ENCODE peak calls at places on chromosomes 4 and X, in seven cellular contexts. N is WTC11, Q is mesothelial cell of epicardium, U is IMR-90, W is foreskin fibroblast, I is fibroblast of lung, O is kidney epithelial cell. V is an unnamed sample.

GRCh38 chr4:71270901-71271300 is 67.9 kb upstream of the SLC4A4 start:
- DNase-seq in Q (no peak), I (no peak), U (peak; percentile 45), O (no peak), N (peak; percentile 57), W (peak; percentile 16), V (peak; percentile 27)

GRCh38 chr4:151660676-151661075 is 100.1 kb downstream of the GATB start:
- DNase-seq in I (no peak), W (no peak), N (no peak), Q (no peak), O (no peak), U (no peak), V (no peak)

GRCh38 chr4:53558061-53558801 is 33.1 kb downstream of the LNX1 start:
- DNase-seq in O (no peak), U (peak; percentile 41), N (no peak), Q (no peak), W (peak; percentile 73), I (peak; percentile 71), V (no peak)

GRCh38 chr4:79241846-79242245 is 84.0 kb downstream of the NAA11 start:
- DNase-seq in I (peak; percentile 72), W (peak; percentile 32), N (no peak), O (peak; percentile 29), Q (no peak), U (peak; percentile 49), V (no peak)

GRCh38 chr4:188960411-188961093 is 821.3 kb downstream of the TRIML1 start:
- DNase-seq in W (peak; percentile 66), N (no peak), Q (no peak), U (peak; percentile 47), I (peak; percentile 18), O (no peak), V (no peak)

GRCh38 chr4:3483471-3483921 is 20.4 kb downstream of the DOK7 start:
- DNase-seq in Q (no peak), I (peak; percentile 53), W (peak; percentile 53), U (no peak), N (no peak), O (peak; percentile 26), V (no peak)

GRCh38 chr4:86653237-86653865 is 59.2 kb downstream of the PTPN13 start:
- DNase-seq in N (peak; percentile 40), W (peak; percentile 8), U (no peak), I (no peak), Q (no peak), O (no peak), V (no peak)

GRCh38 chr4:39029752-39030694 is 2.2 kb downstream of the TMEM156 start:
- DNase-seq in U (no peak), W (no peak), N (no peak), O (no peak), Q (no peak), I (no peak), V (no peak)

GRCh38 chr4:124415206-124415605 is 297.3 kb downstream of the ANKRD50 start:
- DNase-seq in N (no peak), O (no peak), Q (no peak), I (peak; percentile 72), U (peak; percentile 66), W (peak; percentile 79), V (no peak)

GRCh38 chr4:865572-865971 is 39.6 kb upstream of the CPLX1 start:
- DNase-seq in I (no peak), Q (no peak), W (no peak), N (no peak), U (no peak), O (no peak), V (no peak)

GRCh38 chrX:11757729-11758399 is at the start of gene MSL3:
- DNase-seq in O (no peak), U (peak; percentile 61), I (peak; percentile 73), Q (peak; percentile 50), W (peak; percentile 84), N (peak; percentile 45), V (peak; percentile 39)

GRCh38 chr4:54933579-54933978 is 191.8 kb downstream of the KDR start:
- DNase-seq in N (no peak), U (no peak), I (no peak), O (no peak), W (no peak), Q (no peak), V (no peak)

GRCh38 chrX:19245711-19246269 is 97.9 kb upstream of the PDHA1 start:
- DNase-seq in I (no peak), O (no peak), N (no peak), Q (no peak), W (peak; percentile 2), U (no peak), V (no peak)

GRCh38 chr4:89609756-89610155 is 227.2 kb downstream of the SNCA start:
- DNase-seq in N (no peak), O (no peak), W (no peak), Q (no peak), I (no peak), U (no peak), V (no peak)

GRCh38 chrX:110600745-110601310 is 194.8 kb downstream of the CHRDL1 start:
- DNase-seq in U (no peak), Q (no peak), I (peak; percentile 13), O (no peak), W (peak; percentile 89), N (no peak), V (no peak)

GRCh38 chrX:1477801-1478458 is 25.2 kb upstream of the ASMTL start:
- DNase-seq in O (no peak), U (no peak), Q (peak; percentile 9), N (no peak), I (no peak), W (no peak), V (no peak)

GRCh38 chr4:5395781-5396180 is 312.6 kb downstream of the EVC2 start:
- DNase-seq in Q (no peak), N (no peak), U (no peak), O (no peak), W (no peak), I (no peak), V (no peak)

GRCh38 chr4:5398056-5398455 is 310.3 kb downstream of the EVC2 start:
- DNase-seq in W (no peak), I (no peak), U (no peak), Q (no peak), O (no peak), N (no peak), V (no peak)

GRCh38 chr4:5404073-5404472 is 304.3 kb downstream of the EVC2 start:
- DNase-seq in W (no peak), I (no peak), Q (no peak), N (no peak), U (no peak), O (no peak), V (no peak)

DNA sequence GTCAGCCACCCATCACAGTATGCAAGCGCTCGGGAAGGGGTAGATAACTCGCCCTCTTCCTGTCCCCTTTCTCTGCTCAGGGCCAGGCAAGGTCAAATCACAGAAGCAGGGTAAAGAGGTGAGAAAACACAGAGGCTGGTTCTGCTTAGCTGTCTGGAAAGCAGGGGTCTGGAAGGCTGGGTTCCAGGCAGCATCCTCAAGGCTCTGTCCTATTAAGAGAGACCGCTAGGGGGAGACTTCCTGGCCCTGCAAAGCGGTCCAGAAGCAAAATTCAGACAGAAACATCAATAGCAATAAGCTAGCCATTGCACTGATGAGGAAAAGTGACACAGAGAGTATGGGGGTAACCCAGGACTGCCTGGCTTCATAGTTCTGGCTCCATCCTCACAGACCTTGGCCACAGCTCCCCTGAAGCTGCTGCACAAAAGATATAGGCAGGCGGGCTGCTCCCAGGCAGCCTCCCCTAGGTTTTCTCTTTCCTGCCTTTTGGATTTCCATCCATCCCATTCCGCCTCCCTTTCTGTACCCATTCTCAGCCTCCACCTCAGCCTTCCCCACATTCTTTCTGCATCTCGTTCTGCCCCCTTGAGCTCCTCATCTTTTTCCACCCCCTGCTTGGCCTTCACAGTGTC is 308.5 kb downstream of the EVC2 start:
- DNase-seq in N (peak; percentile 42), W (peak; percentile 11), U (peak; percentile 38), Q (peak; percentile 40), I (peak; percentile 14), O (no peak), V (peak; percentile 41)
- TF ChIP-seq CTCF in N (peak; percentile 81), W (peak; percentile 82), U (peak; percentile 64), Q (peak; percentile 67), I (peak; percentile 52), O (peak; percentile 74), V (peak; percentile 81)

DNA sequence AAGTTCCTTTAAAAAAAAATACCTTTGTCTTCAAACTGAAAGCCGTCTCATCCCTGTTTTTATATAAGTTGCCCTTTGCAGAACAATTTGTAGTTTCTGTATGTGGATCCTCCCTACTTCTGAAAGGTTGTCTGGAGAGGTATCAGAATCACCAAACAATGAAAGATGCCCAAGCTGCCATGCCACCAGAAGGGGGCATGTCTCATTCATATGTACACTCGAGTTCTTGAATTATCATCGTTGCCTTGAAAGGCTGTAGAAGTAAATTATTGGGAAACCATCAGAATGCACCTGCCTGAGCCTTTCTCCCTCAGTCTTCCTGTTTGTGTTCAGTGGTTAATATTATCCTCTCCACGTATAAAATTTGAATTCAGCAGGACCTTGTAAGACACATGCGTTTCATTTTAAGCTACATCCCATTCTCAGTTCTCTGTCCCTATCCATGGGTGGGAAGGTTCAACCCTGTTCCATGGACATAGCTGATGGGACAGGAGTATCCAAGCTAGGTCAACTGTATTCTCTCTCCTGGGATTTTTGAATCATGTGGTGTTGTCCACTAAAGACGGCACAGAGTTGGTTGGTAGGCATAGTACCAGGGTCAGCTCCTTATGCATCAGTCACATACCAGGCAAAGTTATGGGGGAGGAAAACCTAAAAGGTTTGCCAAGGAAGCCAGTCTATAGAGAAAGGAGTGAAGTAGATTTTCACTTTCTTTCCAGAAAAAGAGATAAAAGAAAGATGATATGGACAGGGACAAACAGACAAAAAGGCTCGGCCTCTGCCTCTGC is 24.0 kb downstream of the GALNT7 start:
- DNase-seq in I (no peak), Q (no peak), W (no peak), N (no peak), U (no peak), O (no peak), V (no peak)
- TF ChIP-seq CTCF in I (no peak), Q (no peak), W (no peak), N (no peak), U (no peak), O (peak; percentile 20), V (no peak)

GRCh38 chr4:82419451-82419850 is 10.8 kb downstream of the HNRNPDL start:
- DNase-seq in W (peak; percentile 17), U (no peak), N (no peak), I (no peak), O (no peak), Q (no peak), V (no peak)
- TF ChIP-seq CTCF in W (no peak), U (no peak), N (no peak), I (no peak), O (no peak), Q (no peak), V (no peak)

GRCh38 chr4:42401171-42401570 is 3.9 kb downstream of the SHISA3 start:
- DNase-seq in O (no peak), W (no peak), I (no peak), Q (no peak), N (no peak), U (no peak), V (no peak)
- TF ChIP-seq CTCF in O (peak; percentile 51), W (no peak), I (no peak), Q (no peak), N (no peak), U (no peak), V (no peak)